ENCODE peak calls at places on chromosomes 1 and 21, in ten cellular contexts. A is BJ, V is cardiac muscle cell, W is A673, D is uterus, X is HFF-Myc, I is K562, G is heart right ventricle, F is A549, T is endothelial cell. Z is an unnamed sample.
A peak's percentile ranks its signal among the peaks of the same experiment; 100 is the strongest.

GRCh38 chr1:44553771-44554170 is 120.5 kb downstream of the TMEM53 start:
- DNase-seq in A (no peak), V (peak; percentile 60), W (no peak), D (no peak), X (no peak), I (no peak), G (no peak), F (peak; percentile 59), T (no peak), Z (no peak)

GRCh38 chr1:40980453-40981121 is 1.1 kb downstream of the CTPS1 start:
- DNase-seq in A (no peak), V (no peak), W (peak; percentile 35), D (peak; percentile 33), X (no peak), I (peak; percentile 71), G (peak; percentile 18), F (no peak), T (no peak), Z (peak; percentile 70)

GRCh38 chr1:161427733-161428516 is 60.2 kb upstream of the CFAP126 start:
- DNase-seq in A (no peak), V (peak; percentile 49), W (peak; percentile 73), D (no peak), X (peak; percentile 42), I (peak; percentile 58), G (no peak), F (peak; percentile 51), T (peak; percentile 31), Z (no peak)

GRCh38 chr1:13832100-13832499 is 132.1 kb downstream of the PRDM2 start:
- DNase-seq in A (no peak), V (no peak), W (no peak), D (no peak), X (no peak), I (no peak), G (no peak), F (no peak), T (no peak), Z (no peak)

GRCh38 chr1:21154717-21155116 is 22.0 kb downstream of the EIF4G3 start:
- DNase-seq in A (no peak), V (no peak), W (no peak), D (no peak), X (no peak), I (no peak), G (no peak), F (no peak), T (no peak), Z (no peak)

GRCh38 chr1:162168261-162168660 is 98.8 kb downstream of the NOS1AP start:
- DNase-seq in A (no peak), V (no peak), W (no peak), D (no peak), X (no peak), I (no peak), G (no peak), F (no peak), T (no peak), Z (no peak)

GRCh38 chr1:233613252-233614172 is at the start of gene KCNK1:
- DNase-seq in A (peak; percentile 75), V (peak; percentile 94), W (no peak), D (peak; percentile 79), X (peak; percentile 35), I (peak; percentile 77), G (peak; percentile 59), F (peak; percentile 63), T (peak; percentile 50), Z (no peak)

GRCh38 chr1:226672217-226672838 is 66.8 kb downstream of the ITPKB start:
- DNase-seq in A (no peak), V (no peak), W (no peak), D (no peak), X (no peak), I (no peak), G (no peak), F (no peak), T (no peak), Z (no peak)

GRCh38 chr1:196407358-196408041 is 200.7 kb downstream of the KCNT2 start:
- DNase-seq in A (peak; percentile 53), V (peak; percentile 78), W (no peak), D (no peak), X (no peak), I (no peak), G (no peak), F (no peak), T (no peak), Z (no peak)

GRCh38 chr1:39970274-39970673 is 15.3 kb downstream of the MFSD2A start:
- DNase-seq in A (no peak), V (no peak), W (no peak), D (no peak), X (no peak), I (no peak), G (no peak), F (no peak), T (no peak), Z (no peak)

GRCh38 chr21:46392921-46393320 is 65.8 kb upstream of the DIP2A start:
- DNase-seq in A (peak; percentile 71), V (peak; percentile 71), W (peak; percentile 9), D (peak; percentile 84), X (peak; percentile 9), I (no peak), G (peak; percentile 34), F (no peak), T (no peak), Z (no peak)

GRCh38 chr1:235108876-235109275 is 19.8 kb downstream of the TOMM20 start:
- DNase-seq in A (no peak), V (no peak), W (no peak), D (no peak), X (no peak), I (no peak), G (no peak), F (no peak), T (no peak), Z (no peak)

GRCh38 chr1:92503043-92503925 is 16.6 kb upstream of the GFI1 start:
- DNase-seq in A (no peak), V (peak; percentile 28), W (no peak), D (no peak), X (no peak), I (no peak), G (no peak), F (no peak), T (no peak), Z (no peak)

GRCh38 chr21:46294647-46295176 is 8.6 kb downstream of the YBEY start:
- DNase-seq in A (no peak), V (peak; percentile 73), W (peak; percentile 33), D (no peak), X (peak; percentile 48), I (peak; percentile 80), G (no peak), F (no peak), T (no peak), Z (no peak)

GRCh38 chr21:42171091-42172053 is 47.6 kb upstream of the ABCG1 start:
- DNase-seq in A (no peak), V (no peak), W (no peak), D (no peak), X (no peak), I (no peak), G (peak; percentile 47), F (no peak), T (no peak), Z (peak; percentile 9)

GRCh38 chr1:231553320-231553719 is 24.9 kb downstream of the TSNAX start:
- DNase-seq in A (no peak), V (no peak), W (no peak), D (no peak), X (no peak), I (no peak), G (no peak), F (no peak), T (no peak), Z (no peak)

GRCh38 chr1:231544943-231545592 is 16.6 kb downstream of the TSNAX start:
- DNase-seq in A (no peak), V (peak; percentile 67), W (no peak), D (no peak), X (no peak), I (no peak), G (no peak), F (no peak), T (no peak), Z (no peak)

GRCh38 chr1:231549733-231550447 is 21.4 kb downstream of the TSNAX start:
- DNase-seq in A (no peak), V (no peak), W (no peak), D (no peak), X (no peak), I (no peak), G (no peak), F (no peak), T (no peak), Z (no peak)

GRCh38 chr1:231554969-231555368 is 26.5 kb downstream of the TSNAX start:
- DNase-seq in A (no peak), V (no peak), W (no peak), D (no peak), X (no peak), I (no peak), G (no peak), F (no peak), T (no peak), Z (no peak)

GRCh38 chr1:231550448-231550781 is 21.9 kb downstream of the TSNAX start:
- DNase-seq in A (no peak), V (peak; percentile 12), W (peak; percentile 48), D (no peak), X (no peak), I (peak; percentile 44), G (no peak), F (peak; percentile 43), T (peak; percentile 40), Z (no peak)
- TF ChIP-seq CTCF in A (peak; percentile 37), V (peak; percentile 48), W (peak; percentile 56), D (no peak), X (peak; percentile 56), I (peak; percentile 59), G (peak; percentile 50), F (peak; percentile 49), T (peak; percentile 68), Z (peak; percentile 40)

DNA sequence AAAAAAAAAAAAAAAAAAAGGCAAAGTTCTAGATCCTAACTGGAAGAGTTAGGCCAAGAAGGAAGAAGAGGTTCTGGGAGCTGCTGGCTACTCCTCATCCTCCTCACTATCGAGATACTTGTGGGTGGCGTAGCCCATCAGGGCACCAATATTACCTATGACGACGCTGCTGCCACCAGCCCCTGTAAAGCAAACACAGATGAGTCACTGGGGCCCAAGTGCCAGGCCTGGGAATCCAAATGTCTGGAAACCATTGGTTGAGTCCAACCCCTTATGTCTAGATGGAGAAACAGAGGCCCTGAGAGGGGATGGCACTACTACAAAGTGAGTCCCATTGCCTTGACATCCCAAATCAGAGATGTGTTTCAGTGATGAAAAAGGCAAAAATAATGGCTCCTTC is 5.7 kb downstream of the IFI6 start:
- DNase-seq in A (no peak), V (no peak), W (no peak), D (no peak), X (no peak), I (no peak), G (no peak), F (no peak), T (no peak), Z (no peak)
- TF ChIP-seq CTCF in A (no peak), V (no peak), W (no peak), D (no peak), X (no peak), I (no peak), G (no peak), F (no peak), T (no peak), Z (no peak)

GRCh38 chr1:93734999-93735398 is 53.4 kb upstream of the BCAR3 start:
- DNase-seq in A (no peak), V (no peak), W (no peak), D (no peak), X (no peak), I (peak; percentile 14), G (no peak), F (no peak), T (no peak), Z (no peak)
- TF ChIP-seq CTCF in A (peak; percentile 52), V (peak; percentile 45), W (no peak), D (no peak), X (peak; percentile 43), I (peak; percentile 51), G (peak; percentile 35), F (no peak), T (no peak), Z (no peak)

GRCh38 chr1:152497273-152497672 is 13.3 kb upstream of the LCE5A start:
- DNase-seq in A (no peak), V (peak; percentile 19), W (peak; percentile 37), D (no peak), X (no peak), I (peak; percentile 18), G (no peak), F (peak; percentile 40), T (peak; percentile 45), Z (no peak)
- TF ChIP-seq CTCF in A (peak; percentile 37), V (peak; percentile 34), W (peak; percentile 49), D (no peak), X (no peak), I (peak; percentile 47), G (peak; percentile 20), F (peak; percentile 49), T (peak; percentile 72), Z (no peak)

Z was measured in natural killer cell.